ENCODE peak calls at places on chromosomes 13 and 19, in nine cellular contexts. U is stimulated activated CD8-positive, alpha-beta memory T cell treated with anti-CD3 and anti-CD28 coated beads, Interleukin-2, amount 100 ng/mL, for 48 hours; I is NCI-H1417; J is aorta; X is dorsolateral prefrontal cortex; E is EH; D is NCI-H2081; Z is activated naive CD4-positive, alpha-beta T cell; H is glutamatergic neuron. L is an unnamed sample.

GRCh38 chr13:76764429-76764828 is 121.8 kb downstream of the KCTD12 start:
- DNase-seq in U (no peak), I (no peak), J (peak), X (no peak), E (peak), D (no peak), Z (no peak), H (no peak), L (peak)

GRCh38 chr13:76385606-76386005 is 500.6 kb downstream of the KCTD12 start:
- DNase-seq in U (no peak), I (no peak), J (no peak), X (no peak), E (no peak), D (no peak), Z (no peak), H (no peak), L (no peak)

GRCh38 chr19:13834308-13834790 is 39.1 kb downstream of the ZSWIM4 start:
- DNase-seq in U (no peak), I (no peak), J (peak), X (no peak), E (peak), D (no peak), Z (no peak), H (no peak), L (no peak)

GRCh38 chr13:94239135-94239534 is 240.3 kb downstream of the DCT start:
- DNase-seq in U (no peak), I (no peak), J (no peak), X (no peak), E (peak), D (no peak), Z (no peak), H (no peak), L (no peak)

GRCh38 chr19:45172173-45172572 is 5.9 kb downstream of the TRAPPC6A start:
- DNase-seq in U (no peak), I (no peak), J (no peak), X (no peak), E (no peak), D (no peak), Z (no peak), H (no peak), L (no peak)

GRCh38 chr13:31653730-31654129 is 85.6 kb upstream of the RXFP2 start:
- DNase-seq in U (no peak), I (no peak), J (no peak), X (no peak), E (no peak), D (no peak), Z (no peak), H (no peak), L (no peak)

GRCh38 chr19:10670187-10670586 is 16.0 kb downstream of the ILF3 start:
- DNase-seq in U (no peak), I (no peak), J (no peak), X (peak), E (no peak), D (no peak), Z (no peak), H (no peak), L (no peak)

GRCh38 chr13:111505175-111505777 is 184.8 kb downstream of the TEX29 start:
- DNase-seq in U (no peak), I (no peak), J (no peak), X (no peak), E (no peak), D (no peak), Z (no peak), H (peak), L (no peak)

GRCh38 chr19:49951806-49952474 is 9.0 kb downstream of the SIGLEC11 start:
- DNase-seq in U (no peak), I (no peak), J (peak), X (no peak), E (no peak), D (no peak), Z (no peak), H (no peak), L (no peak)

GRCh38 chr19:19140476-19140875 is 2.2 kb upstream of the TMEM161A start:
- DNase-seq in U (no peak), I (no peak), J (no peak), X (no peak), E (peak), D (no peak), Z (no peak), H (no peak), L (no peak)

GRCh38 chr13:36131215-36131930 is at the start of gene DCLK1:
- DNase-seq in U (no peak), I (peak), J (peak), X (peak), E (peak), D (peak), Z (no peak), H (peak), L (no peak)

GRCh38 chr13:53605306-53605705 is 576.7 kb downstream of the OLFM4 start:
- DNase-seq in U (no peak), I (no peak), J (no peak), X (no peak), E (no peak), D (no peak), Z (no peak), H (no peak), L (no peak)

GRCh38 chr19:3494559-3494958 is 5.9 kb downstream of the DOHH start:
- DNase-seq in U (no peak), I (no peak), J (no peak), X (no peak), E (no peak), D (no peak), Z (no peak), H (no peak), L (no peak)

GRCh38 chr19:16714702-16715294 is 4.8 kb upstream of the NWD1 start:
- DNase-seq in U (peak), I (peak), J (peak), X (peak), E (peak), D (peak), Z (peak), H (peak), L (peak)

GRCh38 chr13:106490887-106491321 is 44.6 kb downstream of the EFNB2 start:
- DNase-seq in U (no peak), I (no peak), J (no peak), X (no peak), E (no peak), D (no peak), Z (no peak), H (no peak), L (no peak)

GRCh38 chr19:33298146-33298911 is 4.0 kb downstream of the CEBPA start:
- DNase-seq in U (no peak), I (no peak), J (no peak), X (no peak), E (no peak), D (no peak), Z (no peak), H (no peak), L (no peak)

GRCh38 chr13:79287994-79288795 is 117.9 kb downstream of the RBM26 start:
- DNase-seq in U (no peak), I (peak), J (no peak), X (no peak), E (no peak), D (no peak), Z (no peak), H (peak), L (no peak)

GRCh38 chr19:55188620-55189019 is 8.5 kb upstream of the SYT5 start:
- DNase-seq in U (no peak), I (no peak), J (no peak), X (no peak), E (no peak), D (no peak), Z (no peak), H (no peak), L (no peak)

GRCh38 chr19:5664515-5664914 is 15.8 kb downstream of the MICOS13 start:
- DNase-seq in U (no peak), I (no peak), J (no peak), X (no peak), E (no peak), D (no peak), Z (no peak), H (no peak), L (no peak)

GRCh38 chr19:40274585-40275544 is 10.3 kb downstream of the AKT2 start:
- DNase-seq in U (no peak), I (peak), J (peak), X (no peak), E (no peak), D (no peak), Z (no peak), H (peak), L (peak)

GRCh38 chr13:48304132-48304876 is 753 bp downstream of the RB1 start:
- DNase-seq in U (no peak), I (no peak), J (no peak), X (peak), E (peak), D (no peak), Z (no peak), H (peak), L (peak)

GRCh38 chr13:98539655-98540054 is 37.3 kb downstream of the STK24 start:
- DNase-seq in U (no peak), I (no peak), J (no peak), X (no peak), E (peak), D (no peak), Z (no peak), H (peak), L (peak)

GRCh38 chr19:39400997-39401548 is 5.6 kb upstream of the ZFP36 start:
- DNase-seq in U (no peak), I (no peak), J (no peak), X (no peak), E (peak), D (no peak), Z (no peak), H (no peak), L (peak)

GRCh38 chr13:76708138-76708537 is 178.1 kb downstream of the KCTD12 start:
- DNase-seq in U (no peak), I (no peak), J (no peak), X (peak), E (no peak), D (no peak), Z (no peak), H (no peak), L (no peak)

GRCh38 chr19:35345671-35346111 is 2.0 kb upstream of the FFAR1 start:
- DNase-seq in U (no peak), I (no peak), J (peak), X (no peak), E (no peak), D (no peak), Z (no peak), H (no peak), L (no peak)

GRCh38 chr19:38736036-38736412 is 8.2 kb downstream of the CAPN12 start:
- DNase-seq in U (peak), I (no peak), J (peak), X (no peak), E (peak), D (no peak), Z (no peak), H (peak), L (no peak)

GRCh38 chr13:74040200-74040599 is 94.0 kb downstream of the KLF12 start:
- DNase-seq in U (peak), I (no peak), J (no peak), X (no peak), E (peak), D (no peak), Z (no peak), H (peak), L (peak)

GRCh38 chr19:5843295-5843927 is 3.9 kb upstream of the FUT6 start:
- DNase-seq in U (no peak), I (no peak), J (no peak), X (no peak), E (no peak), D (no peak), Z (no peak), H (no peak), L (no peak)

GRCh38 chr13:39215971-39216370 is 177.7 kb downstream of the NHLRC3 start:
- DNase-seq in U (no peak), I (no peak), J (no peak), X (no peak), E (no peak), D (no peak), Z (no peak), H (no peak), L (no peak)

GRCh38 chr19:34513767-34514166 is 32.2 kb downstream of the WTIP start:
- DNase-seq in U (no peak), I (no peak), J (no peak), X (no peak), E (no peak), D (no peak), Z (no peak), H (no peak), L (no peak)

GRCh38 chr13:114017966-114018365 is 44.1 kb upstream of the C13orf46 start:
- DNase-seq in U (no peak), I (no peak), J (peak), X (no peak), E (no peak), D (no peak), Z (no peak), H (no peak), L (no peak)